ENCODE peak calls at places on chromosomes 11 and 22, in six cellular contexts. P is mucosa of gallbladder; I is putamen; B is NCI-H1436; M is activated CD4-positive, alpha-beta T cell treated with anti-CD3 and anti-CD28 coated beads, Interleukin-2, amount 50 U/mL, for 48 hours; L is retina. T is an unnamed sample.

GRCh38 chr11:125312391-125312790 is 147.8 kb downstream of the PKNOX2 start:
- DNase-seq in P (no peak), I (no peak), B (no peak), M (no peak), L (no peak), T (no peak)

GRCh38 chr11:122650619-122651018 is 4.9 kb upstream of the UBASH3B start:
- DNase-seq in P (no peak), I (no peak), B (no peak), M (no peak), L (no peak), T (no peak)

GRCh38 chr11:65291613-65292012 is 23.1 kb upstream of the CDC42EP2 start:
- DNase-seq in P (no peak), I (peak), B (no peak), M (no peak), L (no peak), T (no peak)

GRCh38 chr11:112831041-112831440 is 130.2 kb upstream of the NCAM1 start:
- DNase-seq in P (no peak), I (no peak), B (no peak), M (no peak), L (no peak), T (no peak)

GRCh38 chr11:68128682-68129327 is 7.6 kb upstream of the CHKA start:
- DNase-seq in P (peak), I (no peak), B (no peak), M (no peak), L (peak), T (peak)

GRCh38 chr11:44509291-44509690 is 56.2 kb upstream of the CD82 start:
- DNase-seq in P (no peak), I (no peak), B (no peak), M (no peak), L (no peak), T (no peak)

GRCh38 chr11:44568706-44569473 is 3.4 kb downstream of the CD82 start:
- DNase-seq in P (peak), I (no peak), B (no peak), M (peak), L (no peak), T (peak)

GRCh38 chr22:48895341-48895740 is 932.3 kb downstream of the BRD1 start:
- DNase-seq in P (no peak), I (no peak), B (no peak), M (no peak), L (no peak), T (no peak)

GRCh38 chr11:70381872-70382842 is 16.2 kb upstream of the CTTN start:
- DNase-seq in P (no peak), I (peak), B (no peak), M (no peak), L (no peak), T (no peak)

GRCh38 chr11:67352546-67353316 is 615 bp downstream of the POLD4 start:
- DNase-seq in P (no peak), I (no peak), B (no peak), M (no peak), L (no peak), T (peak)

T was measured in erythroblast.